ENCODE peak calls at places on chromosomes 3 and 15, in eight cellular contexts. I, C, G, V, J, K, P and F are unnamed samples. For H3K36me3, the result is how much of the 10 kb centered on the place peaks cover.

GRCh38 chr15:79442911-79443310 is 10.8 kb downstream of the MINAR1 start:
- DNase-seq in V (no peak), G (no peak), I (no peak), K (no peak), P (no peak), J (no peak), C (no peak), F (no peak)

GRCh38 chr15:39479916-39480315 is 101.0 kb upstream of the THBS1 start:
- DNase-seq in K (no peak), C (no peak), G (no peak), P (no peak), V (peak), I (no peak), J (no peak), F (no peak)

GRCh38 chr15:38196116-38196515 is 56.5 kb upstream of the SPRED1 start:
- DNase-seq in G (no peak), I (no peak), K (no peak), J (no peak), V (no peak), P (no peak), C (no peak), F (no peak)

GRCh38 chr3:147420361-147421183 is 11.4 kb downstream of the ZIC1 start:
- DNase-seq in I (no peak), G (no peak), C (no peak), J (no peak), V (no peak), K (no peak), P (no peak), F (no peak)

GRCh38 chr15:88022711-88023110 is 233.8 kb downstream of the NTRK3 start:
- DNase-seq in G (no peak), V (no peak), K (no peak), C (no peak), I (no peak), P (no peak), J (no peak), F (no peak)

GRCh38 chr15:52523192-52523591 is 5.5 kb downstream of the MYO5A start:
- DNase-seq in V (peak), J (no peak), I (no peak), G (no peak), P (no peak), C (no peak), K (no peak), F (peak)

GRCh38 chr15:70596354-70597055 is 166.9 kb downstream of the UACA start:
- DNase-seq in V (peak), C (no peak), J (no peak), P (no peak), G (no peak), K (peak), I (peak), F (peak)

GRCh38 chr15:84741151-84741550 is 7.2 kb upstream of the ZNF592 start:
- DNase-seq in V (no peak), K (no peak), G (no peak), P (no peak), C (no peak), J (no peak), I (no peak), F (no peak)

GRCh38 chr15:53367740-53368139 is 391.7 kb downstream of the WDR72 start:
- DNase-seq in G (no peak), P (no peak), V (no peak), K (no peak), J (no peak), I (no peak), C (no peak), F (no peak)

GRCh38 chr3:161274691-161275298 is 53.7 kb downstream of the NMD3 start:
- DNase-seq in P (no peak), V (peak), J (no peak), I (no peak), G (peak), C (no peak), K (no peak), F (no peak)

GRCh38 chr3:112123548-112123947 is 9.5 kb downstream of the GCSAM start:
- DNase-seq in J (no peak), P (no peak), G (no peak), V (no peak), I (no peak), K (no peak), C (no peak), F (no peak)

GRCh38 chr3:193910886-193911738 is 224.8 kb upstream of the HES1 start:
- DNase-seq in I (no peak), V (no peak), P (peak), C (no peak), G (no peak), J (peak), K (peak), F (no peak)

GRCh38 chr15:68289057-68289456 is 11.5 kb downstream of the FEM1B start:
- DNase-seq in C (no peak), J (no peak), V (no peak), I (no peak), K (no peak), G (no peak), P (no peak), F (no peak)

GRCh38 chr15:68283401-68283800 is 5.9 kb downstream of the FEM1B start:
- DNase-seq in P (no peak), J (no peak), V (no peak), K (no peak), G (no peak), C (no peak), I (no peak), F (no peak)

GRCh38 chr15:68289621-68290352 is 12.2 kb downstream of the FEM1B start:
- DNase-seq in I (no peak), J (no peak), P (no peak), C (no peak), K (no peak), G (no peak), V (no peak), F (no peak)

GRCh38 chr15:68285243-68285980 is 7.9 kb downstream of the FEM1B start:
- DNase-seq in C (no peak), J (no peak), P (no peak), I (no peak), K (peak), V (no peak), G (no peak), F (no peak)

DNA sequence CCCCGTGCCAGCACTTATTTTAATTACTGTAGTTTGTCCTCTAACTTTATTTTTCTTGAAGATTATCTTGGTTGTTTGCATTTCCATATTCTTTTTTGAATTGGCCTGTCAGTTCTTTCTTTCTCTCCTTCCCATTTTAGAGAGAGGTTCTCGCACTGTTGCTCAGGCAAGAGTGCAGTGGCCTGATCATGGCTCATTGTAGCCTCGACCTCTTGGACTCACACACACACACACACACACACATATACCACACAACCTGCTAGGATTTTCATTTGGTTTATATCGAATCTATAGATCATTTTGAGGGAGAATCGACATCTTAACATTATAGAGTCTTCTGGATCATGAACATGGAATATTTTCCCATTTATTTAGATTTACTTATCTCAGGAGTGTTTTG is 8.7 kb downstream of the FEM1B start:
- DNase-seq in P (no peak), V (no peak), J (no peak), G (no peak), K (no peak), I (no peak), C (no peak), F (no peak)
- H3K4me3 ChIP-seq in P (no peak), V (no peak), J (peak), G (no peak), K (no peak), I (no peak), C (no peak), F (no peak)

GRCh38 chr3:197355713-197356112 is 57.3 kb upstream of the DLG1 start:
- DNase-seq in C (no peak), G (no peak), I (no peak), J (no peak), K (no peak), V (no peak), P (no peak), F (no peak)
- H3K36me3 ChIP-seq in C (under half), G (under half), I (under half), J (under half), K (under half), V (under half), P (under half), F (under half)

DNA sequence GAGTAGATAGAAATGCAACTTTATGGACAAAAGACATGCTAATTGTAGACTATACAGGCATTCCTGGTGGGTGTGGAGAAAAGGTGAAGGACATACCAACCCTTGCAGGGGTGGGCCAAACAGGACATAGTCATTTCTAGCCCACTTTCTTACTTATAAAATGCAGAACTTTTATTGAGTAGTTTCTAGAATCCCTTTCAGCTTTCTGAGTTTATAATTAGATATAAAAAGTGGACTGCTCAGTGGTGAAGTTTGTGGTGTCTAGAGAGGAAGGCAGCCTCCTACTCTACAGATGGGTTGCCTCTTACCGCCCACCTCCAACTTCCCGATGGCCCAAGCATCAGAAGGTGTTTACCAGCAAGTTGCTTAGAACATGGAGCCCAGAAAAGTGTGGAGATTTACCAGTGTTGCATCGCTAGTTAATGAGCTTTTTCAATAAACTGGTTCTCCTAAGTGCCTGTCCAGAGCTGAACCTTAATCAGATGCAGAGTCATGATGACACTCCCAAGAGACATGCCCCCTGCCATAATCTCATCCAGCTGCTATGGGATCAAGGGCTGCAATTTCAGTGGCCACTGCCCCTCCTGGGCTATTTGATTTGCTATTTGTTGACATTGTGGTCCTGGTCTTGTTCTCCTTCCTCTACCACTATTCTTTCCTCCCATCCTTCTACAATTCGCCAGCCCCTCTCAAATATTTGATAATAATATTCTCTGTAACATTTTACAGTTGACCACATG is 77.5 kb upstream of the STRIT1 start:
- DNase-seq in V (no peak), C (no peak), G (no peak), P (no peak), I (no peak), K (no peak), J (no peak), F (no peak)
- H3K4me3 ChIP-seq in V (no peak), C (no peak), G (no peak), P (no peak), I (no peak), K (no peak), J (no peak), F (no peak)

GRCh38 chr3:138544546-138544945 is 49.5 kb downstream of the CEP70 start:
- DNase-seq in G (no peak), K (no peak), J (no peak), I (no peak), P (no peak), C (no peak), V (no peak), F (no peak)
- H3K36me3 ChIP-seq in G (under half), K (under half), J (under half), I (under half), P (half or more), C (under half), V (under half), F (under half)

GRCh38 chr15:23564798-23565394 is 578 bp upstream of the MKRN3 start:
- DNase-seq in C (no peak), V (no peak), I (no peak), K (no peak), P (no peak), J (no peak), G (no peak), F (no peak)
- H3K4me3 ChIP-seq in C (no peak), V (peak), I (peak), K (peak), P (no peak), J (peak), G (peak), F (peak)

GRCh38 chr3:186079925-186080324 is 29.0 kb downstream of the ETV5 start:
- DNase-seq in P (no peak), K (no peak), I (no peak), G (no peak), V (no peak), J (no peak), C (no peak), F (no peak)

GRCh38 chr3:186077466-186077865 is 31.4 kb downstream of the ETV5 start:
- DNase-seq in P (no peak), J (no peak), I (no peak), V (no peak), K (no peak), G (no peak), C (no peak), F (no peak)

GRCh38 chr3:186073641-186074040 is 35.2 kb downstream of the ETV5 start:
- DNase-seq in C (no peak), G (no peak), I (peak), V (peak), P (no peak), K (no peak), J (no peak), F (no peak)

GRCh38 chr3:186075489-186075888 is 33.4 kb downstream of the ETV5 start:
- DNase-seq in C (no peak), V (no peak), P (no peak), I (no peak), G (no peak), K (no peak), J (no peak), F (no peak)

DNA sequence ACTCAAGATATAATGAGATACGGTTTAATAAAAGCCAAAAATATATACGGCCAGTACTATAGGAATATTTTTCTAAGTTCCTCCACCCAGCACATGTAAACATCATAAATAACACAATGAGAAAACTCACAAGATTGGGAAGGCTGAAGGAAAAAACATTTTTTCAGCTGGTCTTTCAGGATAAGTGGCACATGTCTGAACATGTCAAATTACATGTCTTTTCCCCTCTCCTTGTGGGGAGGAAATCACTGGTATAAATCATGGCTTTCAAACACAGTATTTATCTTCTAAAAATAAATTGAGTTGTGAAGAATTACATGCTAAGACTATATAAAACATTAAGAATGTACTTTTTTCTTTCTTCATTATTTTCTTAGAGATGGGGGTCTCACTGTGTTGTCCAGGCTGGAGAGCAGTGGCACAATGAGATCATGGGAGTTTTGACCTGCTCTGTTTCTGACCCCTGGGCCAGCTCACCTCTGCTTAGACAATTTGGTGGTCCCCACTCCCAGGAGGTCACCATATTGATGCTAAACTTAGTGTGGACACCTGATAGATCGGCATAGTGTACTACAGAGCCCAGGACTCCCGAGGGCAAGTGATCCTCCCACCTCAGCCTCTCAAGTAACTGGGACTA is 32.8 kb downstream of the ETV5 start:
- DNase-seq in J (no peak), K (no peak), G (no peak), P (no peak), V (no peak), C (no peak), I (no peak), F (no peak)
- H3K36me3 ChIP-seq in J (under half), K (half or more), G (under half), P (under half), V (under half), C (under half), I (half or more), F (under half)

GRCh38 chr3:66431494-66431893 is 69.3 kb downstream of the LRIG1 start:
- DNase-seq in J (peak), K (no peak), P (no peak), I (peak), C (no peak), G (no peak), V (peak), F (no peak)
- H3K4me3 ChIP-seq in J (no peak), K (no peak), P (no peak), I (no peak), C (no peak), G (no peak), V (no peak), F (no peak)

GRCh38 chr3:66376568-66376967 is 124.3 kb downstream of the LRIG1 start:
- DNase-seq in K (no peak), G (no peak), I (peak), P (no peak), C (peak), J (no peak), V (peak), F (no peak)
- H3K36me3 ChIP-seq in K (under half), G (under half), I (under half), P (half or more), C (under half), J (half or more), V (under half), F (under half)

DNA sequence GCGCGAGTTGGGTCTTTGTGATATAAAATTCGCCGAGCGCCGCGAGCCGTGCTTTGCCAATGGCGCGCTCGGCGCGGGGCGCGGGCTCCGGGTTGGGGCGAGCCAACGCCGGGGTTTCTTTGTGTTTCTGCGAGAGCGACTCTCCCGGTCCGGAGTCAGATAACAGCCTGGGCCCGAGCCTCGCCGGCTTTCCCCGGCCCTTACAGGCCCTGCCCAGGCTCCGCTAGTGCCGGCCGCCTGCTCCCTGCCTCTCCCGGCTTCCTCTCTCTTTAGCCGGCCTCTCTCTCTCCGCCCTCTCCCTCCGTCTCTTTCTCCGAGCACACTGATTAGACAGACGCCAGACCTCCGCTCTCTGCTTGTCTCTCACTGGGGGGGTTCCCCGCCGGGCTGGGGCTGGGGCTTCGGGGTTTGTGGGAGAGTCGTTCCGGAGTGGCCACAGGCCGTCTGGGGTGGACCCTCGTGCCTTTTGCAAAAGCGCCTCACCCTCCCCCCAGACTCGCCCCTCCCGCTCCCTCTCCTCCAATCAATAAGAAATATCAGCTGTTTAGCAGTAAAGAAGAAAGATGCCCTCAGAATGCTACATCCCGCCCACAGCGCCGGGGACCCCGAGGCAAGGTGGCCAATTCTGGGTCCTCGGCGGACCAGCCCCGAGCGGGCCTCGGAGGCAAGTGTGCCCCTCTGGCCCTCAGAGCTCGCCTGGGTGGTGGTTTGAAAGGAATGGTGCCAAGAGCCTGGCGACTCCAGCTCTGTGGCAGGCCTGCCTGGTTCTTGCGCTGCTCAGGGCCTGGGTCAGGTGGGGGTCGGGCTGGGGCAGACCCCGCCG is 2.9 kb downstream of the NR2F2 start:
- DNase-seq in C (peak), V (peak), I (peak), G (no peak), P (no peak), K (no peak), J (peak), F (no peak)
- H3K4me3 ChIP-seq in C (peak), V (peak), I (peak), G (no peak), P (peak), K (peak), J (peak), F (peak)

GRCh38 chr15:41258706-41259471 is 27.8 kb downstream of the CHP1 start:
- DNase-seq in K (peak), C (no peak), G (no peak), V (peak), J (no peak), P (peak), I (no peak), F (no peak)
- H3K36me3 ChIP-seq in K (under half), C (under half), G (under half), V (under half), J (half or more), P (under half), I (under half), F (under half)